ENCODE peak calls at places on chromosome 1, in four cellular contexts. Y is endodermal cell, M is fibroblast of lung, I is neural progenitor cell. T is an unnamed sample.

GRCh38 chr1:103208844-103209243 is 100.5 kb upstream of the COL11A1 start:
- DNase-seq in M (peak), I (no peak), Y (no peak), T (no peak)

GRCh38 chr1:220407101-220407683 is 120.7 kb upstream of the MARK1 start:
- DNase-seq in Y (no peak), I (no peak), M (no peak), T (no peak)

GRCh38 chr1:50985094-50985493 is 15.0 kb downstream of the CDKN2C start:
- DNase-seq in I (no peak), M (no peak), Y (no peak), T (no peak)

GRCh38 chr1:237814319-237814924 is 76.3 kb downstream of the ZP4 start:
- DNase-seq in M (peak), I (peak), Y (no peak), T (peak)

GRCh38 chr1:39205102-39205780 is 746 bp downstream of the MACF1 start:
- DNase-seq in M (peak), I (no peak), Y (no peak), T (peak)

GRCh38 chr1:154431586-154432373 is 26.6 kb downstream of the IL6R start:
- DNase-seq in M (peak), I (no peak), Y (peak), T (no peak)

GRCh38 chr1:247456914-247457638 is 828 bp downstream of the OR2B11 start:
- DNase-seq in I (no peak), Y (no peak), M (no peak), T (no peak)

GRCh38 chr1:89518116-89518780 is 6.4 kb upstream of the LRRC8B start:
- DNase-seq in M (peak), I (no peak), Y (no peak), T (no peak)

GRCh38 chr1:160209656-160210046 is 4.5 kb downstream of the PEA15 start:
- DNase-seq in I (peak), M (no peak), Y (no peak), T (peak)

GRCh38 chr1:37133276-37134145 is 99.2 kb upstream of the GRIK3 start:
- DNase-seq in Y (no peak), M (no peak), I (no peak), T (no peak)

GRCh38 chr1:246170574-246171261 is 336.4 kb downstream of the SMYD3 start:
- DNase-seq in M (no peak), I (no peak), Y (no peak), T (no peak)

GRCh38 chr1:200240655-200241054 is 169.2 kb downstream of the ZNF281 start:
- DNase-seq in I (no peak), Y (no peak), M (no peak), T (peak)

GRCh38 chr1:155729031-155729898 is 40.4 kb downstream of the DAP3 start:
- DNase-seq in I (peak), M (peak), Y (peak), T (peak)

GRCh38 chr1:28326505-28326904 is 2.3 kb upstream of the MED18 start:
- DNase-seq in Y (no peak), M (no peak), I (no peak), T (no peak)

GRCh38 chr1:247357062-247357780 is 25.6 kb upstream of the ZNF496 start:
- DNase-seq in Y (peak), M (peak), I (no peak), T (peak)

GRCh38 chr1:114215426-114215825 is 61.8 kb upstream of the SYT6 start:
- DNase-seq in Y (no peak), M (no peak), I (no peak), T (no peak)

GRCh38 chr1:12383786-12384185 is 154.0 kb downstream of the VPS13D start:
- DNase-seq in Y (no peak), I (no peak), M (peak), T (no peak)

GRCh38 chr1:201740609-201741231 is 88.2 kb upstream of the IPO9 start:
- DNase-seq in Y (peak), I (peak), M (no peak), T (peak)

GRCh38 chr1:151968058-151968457 is 25.6 kb downstream of the S100A10 start:
- DNase-seq in Y (peak), I (peak), M (peak), T (peak)

GRCh38 chr1:198167436-198167934 is 10.7 kb downstream of the NEK7 start:
- DNase-seq in Y (no peak), M (peak), I (no peak), T (no peak)

GRCh38 chr1:215523906-215524305 is 43.2 kb upstream of the KCTD3 start:
- DNase-seq in I (no peak), M (peak), Y (no peak), T (no peak)

GRCh38 chr1:12636098-12636950 is 7.6 kb upstream of the AADACL4 start:
- DNase-seq in Y (peak), I (peak), M (peak), T (peak)

GRCh38 chr1:235648407-235648907 is 1.1 kb downstream of the GNG4 start:
- DNase-seq in Y (peak), I (peak), M (no peak), T (peak)

GRCh38 chr1:35499652-35500176 is 57.5 kb downstream of the KIAA0319L start:
- DNase-seq in M (peak), I (peak), Y (peak), T (peak)

GRCh38 chr1:59079434-59080135 is 217.3 kb upstream of the FGGY start:
- DNase-seq in Y (no peak), I (no peak), M (peak), T (no peak)

GRCh38 chr1:226892534-226892895 is 22.1 kb downstream of the PSEN2 start:
- DNase-seq in I (no peak), M (no peak), Y (no peak), T (no peak)

GRCh38 chr1:208791458-208791857 is 547.3 kb upstream of the PLXNA2 start:
- DNase-seq in Y (no peak), M (peak), I (no peak), T (peak)

GRCh38 chr1:66349277-66349676 is 184.7 kb upstream of the SGIP1 start:
- DNase-seq in Y (no peak), I (no peak), M (no peak), T (no peak)
- H3K9ac ChIP-seq in Y (no peak), I (no peak), M (no peak), T (peak)

GRCh38 chr1:93937997-93938396 is 28.8 kb upstream of the GCLM start:
- DNase-seq in I (no peak), Y (no peak), M (no peak), T (no peak)

GRCh38 chr1:93938461-93939145 is 29.4 kb upstream of the GCLM start:
- DNase-seq in M (peak), I (no peak), Y (no peak), T (no peak)
- H3K9ac ChIP-seq in M (no peak), I (no peak), Y (no peak), T (no peak)

DNA sequence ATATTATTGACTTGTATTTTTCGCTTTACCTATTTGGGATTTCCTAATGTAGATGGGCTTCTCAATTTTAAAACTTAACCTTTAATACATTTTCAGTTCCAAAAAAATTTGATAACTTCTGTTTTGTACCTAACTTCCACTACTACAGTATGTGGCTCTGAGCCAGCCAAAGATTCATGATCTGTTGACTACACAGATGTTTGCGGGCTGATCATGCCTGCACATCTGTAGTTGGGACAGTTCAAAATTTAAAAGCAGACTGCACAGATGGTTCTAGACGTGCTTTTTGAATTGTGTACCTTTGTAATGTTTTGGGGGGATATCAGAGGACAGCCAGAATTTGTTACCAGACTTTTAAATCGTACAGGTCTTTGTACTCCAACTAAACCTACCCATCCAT is 43.7 kb downstream of the NFYC start:
- DNase-seq in Y (no peak), M (no peak), I (no peak), T (no peak)
- H3K9ac ChIP-seq in Y (no peak), M (no peak), I (no peak), T (no peak)

DNA sequence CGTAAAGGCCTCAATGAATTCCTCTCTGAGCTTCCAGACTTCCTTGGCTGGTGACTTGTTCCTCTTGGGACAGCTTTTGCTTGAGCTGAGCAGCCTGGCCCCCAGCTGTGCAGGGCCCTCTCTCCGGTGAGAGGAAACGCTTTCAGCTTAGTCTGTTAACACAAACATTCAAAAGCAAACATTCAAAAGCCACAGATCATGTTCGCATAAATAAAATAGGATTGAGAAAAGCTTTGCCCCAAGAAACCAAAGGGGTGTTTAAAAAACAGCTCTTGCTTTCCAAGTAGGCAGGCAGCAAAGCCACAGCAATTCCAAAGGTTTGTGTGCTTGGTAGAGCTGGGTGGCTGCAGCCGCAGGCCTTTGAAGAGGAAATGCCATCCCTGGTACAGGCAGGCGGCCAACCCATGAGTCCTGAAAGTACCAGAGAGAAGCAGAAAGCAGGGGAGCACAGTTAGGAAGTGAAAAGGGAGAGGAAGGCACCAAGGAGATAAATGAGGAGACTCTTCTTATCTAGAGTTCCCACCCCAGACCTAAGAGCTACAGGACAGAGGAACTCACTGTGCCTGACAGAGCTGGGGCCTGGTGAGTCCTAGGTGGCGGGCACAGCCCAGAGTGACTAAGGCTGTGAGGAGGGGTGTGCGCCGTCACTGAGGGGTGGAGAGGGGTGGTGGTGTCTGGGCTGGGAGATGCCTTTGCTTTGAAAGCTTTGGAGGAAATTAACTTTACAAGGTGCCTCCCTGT is 48.4 kb downstream of the CCN1 start:
- DNase-seq in Y (peak), M (peak), I (peak), T (peak)
- H3K9ac ChIP-seq in Y (no peak), M (peak), I (no peak), T (no peak)

GRCh38 chr1:92484472-92485373 is 2.0 kb downstream of the GFI1 start:
- DNase-seq in I (peak), M (no peak), Y (peak), T (peak)

GRCh38 chr1:92485374-92486250 is 1.1 kb downstream of the GFI1 start:
- DNase-seq in I (peak), Y (peak), M (no peak), T (peak)

GRCh38 chr1:92483442-92484170 is 3.1 kb downstream of the GFI1 start:
- DNase-seq in I (peak), Y (peak), M (no peak), T (peak)

GRCh38 chr1:92482665-92483441 is 3.9 kb downstream of the GFI1 start:
- DNase-seq in Y (peak), M (no peak), I (peak), T (peak)

GRCh38 chr1:92484171-92484471 is 2.6 kb downstream of the GFI1 start:
- DNase-seq in M (no peak), I (no peak), Y (no peak), T (no peak)
- H3K9ac ChIP-seq in M (no peak), I (no peak), Y (no peak), T (peak)

GRCh38 chr1:47675047-47675675 is 237.3 kb downstream of the FOXD2 start:
- DNase-seq in I (no peak), Y (peak), M (no peak), T (peak)

GRCh38 chr1:47675721-47676120 is 237.9 kb downstream of the FOXD2 start:
- DNase-seq in Y (peak), M (no peak), I (no peak), T (no peak)

GRCh38 chr1:47677241-47677940 is 239.5 kb downstream of the FOXD2 start:
- DNase-seq in I (no peak), Y (peak), M (no peak), T (no peak)

GRCh38 chr1:47678464-47678980 is 240.7 kb downstream of the FOXD2 start:
- DNase-seq in Y (peak), M (no peak), I (no peak), T (no peak)

DNA sequence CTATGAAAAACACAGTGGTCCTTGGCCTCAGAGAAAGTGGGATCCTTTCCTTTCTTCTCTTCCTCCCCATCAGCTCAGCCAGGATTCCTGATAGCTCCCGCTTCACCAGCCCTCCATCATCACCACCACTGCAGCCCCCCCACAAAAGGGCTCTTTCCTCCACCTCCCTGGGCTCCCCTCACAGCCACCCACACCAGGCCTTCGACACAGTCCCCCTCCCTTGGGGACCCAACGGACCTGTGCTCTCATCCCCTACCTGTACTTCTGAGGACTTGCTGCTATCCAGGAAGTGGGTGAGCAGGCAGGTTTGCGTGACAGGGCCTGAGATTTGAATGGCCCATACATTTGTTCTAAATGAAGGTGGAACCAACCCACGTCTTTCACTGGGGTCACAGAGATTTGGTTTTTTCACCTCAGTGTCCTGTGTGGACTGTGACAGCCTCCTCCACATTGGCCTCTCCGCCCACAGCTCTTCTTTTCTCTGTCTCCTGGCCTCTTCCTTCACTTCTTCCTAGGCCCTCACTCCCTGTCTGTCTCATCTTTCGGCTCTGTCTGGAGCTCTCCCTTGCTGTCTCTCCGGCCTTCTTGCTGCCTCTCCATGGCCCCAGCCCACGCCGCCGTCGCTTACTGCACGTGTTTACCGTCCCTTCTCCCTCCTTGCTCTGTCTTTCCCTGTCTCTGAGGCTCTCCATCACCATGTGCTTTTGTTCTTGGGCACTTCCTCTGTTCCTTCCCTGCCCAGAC is 238.6 kb downstream of the FOXD2 start:
- DNase-seq in I (no peak), Y (peak), M (no peak), T (no peak)
- H3K9ac ChIP-seq in I (no peak), Y (no peak), M (no peak), T (no peak)

GRCh38 chr1:18940303-18941020 is 16.0 kb downstream of the IFFO2 start:
- DNase-seq in I (no peak), M (no peak), Y (no peak), T (no peak)
- H3K9ac ChIP-seq in I (no peak), M (no peak), Y (no peak), T (no peak)

DNA sequence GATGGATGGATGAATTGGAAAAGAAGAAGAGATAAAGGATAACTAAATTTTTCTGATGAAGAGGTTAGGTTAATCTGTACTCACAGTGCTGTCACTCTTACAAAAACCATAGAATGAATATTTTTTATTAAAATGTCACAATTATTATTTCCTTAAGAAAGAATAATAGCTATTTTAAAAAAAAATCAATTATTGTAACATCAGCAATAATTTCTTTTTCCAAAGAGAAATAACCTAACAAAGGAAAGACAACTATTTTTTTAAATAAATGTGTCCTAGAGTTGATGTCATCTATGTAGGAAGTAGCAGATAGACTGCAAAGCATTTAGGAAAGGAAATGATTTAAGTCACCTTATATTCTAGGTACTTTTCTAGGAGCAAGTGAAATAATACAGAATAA is 33.6 kb upstream of the PLPPR4 start:
- DNase-seq in I (no peak), Y (no peak), M (no peak), T (no peak)
- H3K9ac ChIP-seq in I (no peak), Y (no peak), M (no peak), T (no peak)

T was measured in mesendoderm.